ENCODE peak calls at places on chromosomes 4 and X, in four cellular contexts. Q is NCI-H1436; U is activated CD4-positive, alpha-beta T cell treated with anti-CD3 and anti-CD28 coated beads, Interleukin-2, amount 50 U/mL, for 4 hours; I is NCI-H1092. E is an unnamed sample.
A peak's percentile ranks its signal among the peaks of the same experiment; 100 is the strongest.

GRCh38 chr4:37597019-37597418 is 89.2 kb downstream of the RELL1 start:
- DNase-seq in Q (no peak), U (no peak), I (no peak), E (no peak)

GRCh38 chr4:174110180-174110579 is 173.3 kb downstream of the FBXO8 start:
- DNase-seq in Q (no peak), U (no peak), I (no peak), E (no peak)

GRCh38 chrX:73683236-73683859 is 120.4 kb downstream of the CHIC1 start:
- DNase-seq in Q (no peak), U (no peak), I (no peak), E (no peak)

GRCh38 chrX:817759-818158 is 187.2 kb downstream of the SHOX start:
- DNase-seq in Q (no peak), U (no peak), I (no peak), E (no peak)

GRCh38 chr4:680565-680930 is 6.2 kb downstream of the MYL5 start:
- DNase-seq in Q (no peak), U (no peak), I (no peak), E (no peak)

GRCh38 chr4:47270226-47270888 is 193.1 kb downstream of the COMMD8 start:
- DNase-seq in Q (no peak), U (no peak), I (no peak), E (no peak)

GRCh38 chr4:76984127-76984526 is 34.6 kb downstream of the SEPTIN11 start:
- DNase-seq in Q (no peak), U (no peak), I (no peak), E (no peak)

GRCh38 chr4:6022607-6023288 is 4.5 kb upstream of the C4orf50 start:
- DNase-seq in Q (no peak), U (no peak), I (no peak), E (no peak)

GRCh38 chr4:189787216-189788031 is 153.2 kb upstream of the FRG1 start:
- DNase-seq in Q (no peak), U (no peak), I (no peak), E (no peak)

GRCh38 chr4:11505225-11505971 is 76.7 kb upstream of the HS3ST1 start:
- DNase-seq in Q (no peak), U (no peak), I (no peak), E (peak; percentile 4)

GRCh38 chrX:108178099-108178498 is 86.5 kb downstream of the ATG4A start:
- DNase-seq in Q (no peak), U (no peak), I (no peak), E (no peak)

GRCh38 chrX:11438767-11439166 is 145.6 kb downstream of the AMELX start:
- DNase-seq in Q (no peak), U (no peak), I (no peak), E (no peak)

GRCh38 chr4:139909036-139909435 is 243.4 kb downstream of the MGST2 start:
- DNase-seq in Q (no peak), U (no peak), I (no peak), E (no peak)

GRCh38 chrX:107724653-107725052 is 50.9 kb downstream of the TSC22D3 start:
- DNase-seq in Q (no peak), U (no peak), I (no peak), E (no peak)

GRCh38 chr4:53365121-53365485 is 758 bp downstream of the SCFD2 start:
- DNase-seq in Q (no peak), U (no peak), I (no peak), E (no peak)

GRCh38 chr4:2906218-2906617 is 57.0 kb downstream of the NOP14 start:
- DNase-seq in Q (no peak), U (no peak), I (no peak), E (no peak)

GRCh38 chr4:84939111-84939510 is 27.4 kb downstream of the WDFY3 start:
- DNase-seq in Q (no peak), U (no peak), I (no peak), E (no peak)

GRCh38 chrX:19990225-19990518 is 689 bp downstream of the BCLAF3 start:
- DNase-seq in Q (no peak), U (peak; percentile 4), I (no peak), E (no peak)

GRCh38 chr4:153215976-153216375 is 11.7 kb downstream of the TRIM2 start:
- DNase-seq in Q (no peak), U (no peak), I (no peak), E (no peak)